ENCODE peak calls at places on chromosomes 13 and 19, in six cellular contexts. F is RWPE2, U is substantia nigra, Z is adrenal gland, W is AG04450, Q is heart left ventricle. K is an unnamed sample.

GRCh38 chr19:47657719-47658118 is 48.8 kb downstream of the BICRA start:
- DNase-seq in U (no peak), W (no peak), F (no peak), Z (no peak), Q (no peak), K (no peak)

GRCh38 chr19:6453951-6454565 is 5.5 kb downstream of the SLC25A23 start:
- DNase-seq in W (no peak), U (no peak), Q (no peak), Z (no peak), F (no peak), K (no peak)

GRCh38 chr13:30030141-30030750 is 179.8 kb upstream of the UBL3 start:
- DNase-seq in W (no peak), Q (no peak), Z (no peak), U (no peak), F (no peak), K (no peak)

GRCh38 chr19:13872695-13873389 is 4.1 kb upstream of the NANOS3 start:
- DNase-seq in W (no peak), Z (no peak), U (no peak), F (no peak), Q (no peak), K (no peak)

GRCh38 chr13:110520431-110521295 is 40.9 kb downstream of the RAB20 start:
- DNase-seq in U (peak; percentile 86), F (no peak), Q (peak; percentile 83), Z (peak; percentile 96), W (peak; percentile 15), K (no peak)

GRCh38 chr19:3333662-3334061 is 32.7 kb upstream of the NFIC start:
- DNase-seq in F (no peak), Q (no peak), U (no peak), Z (no peak), W (no peak), K (no peak)

GRCh38 chr19:14561832-14562351 is 10.0 kb downstream of the NDUFB7 start:
- DNase-seq in F (peak; percentile 71), W (no peak), Q (no peak), Z (no peak), U (no peak), K (peak; percentile 58)

GRCh38 chr13:46614582-46614981 is 61.6 kb downstream of the LRCH1 start:
- DNase-seq in W (peak; percentile 54), U (no peak), Q (no peak), F (no peak), Z (no peak), K (peak; percentile 48)

GRCh38 chr13:112366907-112367646 is 9.1 kb upstream of the SPACA7 start:
- DNase-seq in Z (no peak), W (no peak), F (no peak), U (no peak), Q (no peak), K (no peak)

GRCh38 chr13:96551540-96551939 is 442.7 kb downstream of the OXGR1 start:
- DNase-seq in U (no peak), Q (no peak), W (no peak), Z (peak; percentile 18), F (no peak), K (no peak)

DNA sequence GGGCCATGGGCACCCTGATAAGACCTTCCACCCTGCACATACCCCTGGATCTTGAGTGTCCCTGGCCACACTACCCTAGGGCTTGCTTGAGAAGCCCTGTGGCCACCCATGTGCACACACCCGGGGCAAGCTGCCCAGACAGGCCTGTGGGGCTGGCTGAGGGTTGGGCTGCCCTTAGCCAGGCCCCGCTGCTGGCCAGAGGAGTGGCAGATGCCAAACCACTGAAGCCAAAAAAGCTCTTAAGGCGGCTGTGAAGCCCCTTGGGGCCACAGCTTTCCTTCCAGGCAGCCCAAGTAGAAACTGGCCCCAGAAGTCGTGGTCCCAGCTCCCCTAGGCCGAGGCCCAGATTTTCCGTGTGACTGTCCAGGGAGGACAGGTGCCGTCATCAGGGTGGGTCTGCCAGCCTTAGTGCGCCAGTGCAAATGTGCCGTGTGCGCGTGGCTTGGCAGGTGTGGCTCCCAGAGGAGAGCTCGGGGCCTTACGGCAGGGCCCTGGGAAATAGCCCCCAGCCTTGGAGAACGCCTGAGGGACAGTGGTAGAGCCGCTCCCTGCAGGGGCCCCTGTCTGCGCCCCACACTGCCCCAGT is 14.8 kb downstream of the CEBPG start:
- DNase-seq in W (no peak), U (no peak), Q (peak; percentile 64), F (peak; percentile 51), Z (no peak), K (no peak)
- H3K27ac ChIP-seq in W (no peak overlapping the region), U (no peak overlapping the region), Q (peak overlapping the region; percentile 33), F (no peak overlapping the region), Z (no peak overlapping the region), K (peak overlapping the region; percentile 74)

DNA sequence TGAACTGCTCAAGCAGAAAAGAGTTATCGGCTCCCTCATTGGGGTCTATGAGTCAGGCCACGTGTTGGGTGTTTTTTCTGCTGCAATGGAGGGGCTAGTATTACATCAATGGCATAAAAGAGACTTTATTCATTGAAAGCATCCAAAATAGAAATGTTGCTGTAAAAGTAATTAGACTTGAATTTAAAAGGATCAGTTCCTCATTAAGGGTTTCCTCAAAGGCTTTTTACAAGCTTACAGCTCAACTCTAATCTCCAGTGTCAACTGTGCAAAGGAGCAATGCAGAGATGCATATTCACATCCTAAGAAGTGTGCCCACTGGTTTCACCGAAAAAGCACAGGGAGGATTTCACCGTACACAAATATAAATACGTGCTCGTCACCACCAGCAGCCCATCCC is 300.3 kb downstream of the FOXO1 start:
- DNase-seq in Q (no peak), F (no peak), U (no peak), W (no peak), Z (no peak), K (no peak)
- H3K27ac ChIP-seq in Q (no peak overlapping the region), F (no peak overlapping the region), U (no peak overlapping the region), W (no peak overlapping the region), Z (no peak overlapping the region), K (no peak overlapping the region)

DNA sequence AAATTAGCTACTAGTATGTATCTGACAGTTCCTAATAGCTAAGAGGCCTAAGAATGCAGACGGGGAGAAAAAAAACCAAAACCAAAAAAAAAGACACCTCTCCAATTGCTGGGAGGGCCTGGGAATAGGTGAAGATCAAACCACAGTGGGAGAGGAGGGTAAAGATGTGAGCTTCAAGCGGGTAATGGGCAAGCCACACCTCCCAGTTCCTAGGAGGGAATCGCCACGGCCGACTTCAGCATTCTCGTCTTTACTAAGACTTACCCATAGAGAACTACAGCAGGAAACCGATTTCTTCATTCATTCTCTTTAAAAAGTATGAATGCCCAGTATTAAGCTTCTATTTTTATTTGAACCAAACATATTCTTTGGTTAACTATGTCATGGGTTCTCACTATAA is 5.6 kb upstream of the EEF1AKMT1 start:
- DNase-seq in F (no peak), W (no peak), Z (no peak), U (no peak), Q (no peak), K (no peak)
- H3K27ac ChIP-seq in F (no peak overlapping the region), W (no peak overlapping the region), Z (no peak overlapping the region), U (no peak overlapping the region), Q (no peak overlapping the region), K (no peak overlapping the region)

GRCh38 chr19:1082928-1083816 is 12.0 kb downstream of the POLR2E start:
- DNase-seq in F (peak; percentile 49), Q (no peak), W (no peak), U (no peak), Z (peak; percentile 18), K (no peak)

GRCh38 chr19:1080360-1081161 is 13.6 kb downstream of the ARHGAP45 start:
- DNase-seq in Q (no peak), F (peak; percentile 65), U (no peak), W (no peak), Z (no peak), K (no peak)

GRCh38 chr19:1079566-1080111 is 12.7 kb downstream of the ARHGAP45 start:
- DNase-seq in Z (no peak), F (peak; percentile 63), W (no peak), Q (peak; percentile 63), U (no peak), K (no peak)

GRCh38 chr19:1082165-1082927 is 12.8 kb downstream of the POLR2E start:
- DNase-seq in Q (peak; percentile 76), F (peak; percentile 93), W (no peak), Z (peak; percentile 82), U (no peak), K (peak; percentile 95)

DNA sequence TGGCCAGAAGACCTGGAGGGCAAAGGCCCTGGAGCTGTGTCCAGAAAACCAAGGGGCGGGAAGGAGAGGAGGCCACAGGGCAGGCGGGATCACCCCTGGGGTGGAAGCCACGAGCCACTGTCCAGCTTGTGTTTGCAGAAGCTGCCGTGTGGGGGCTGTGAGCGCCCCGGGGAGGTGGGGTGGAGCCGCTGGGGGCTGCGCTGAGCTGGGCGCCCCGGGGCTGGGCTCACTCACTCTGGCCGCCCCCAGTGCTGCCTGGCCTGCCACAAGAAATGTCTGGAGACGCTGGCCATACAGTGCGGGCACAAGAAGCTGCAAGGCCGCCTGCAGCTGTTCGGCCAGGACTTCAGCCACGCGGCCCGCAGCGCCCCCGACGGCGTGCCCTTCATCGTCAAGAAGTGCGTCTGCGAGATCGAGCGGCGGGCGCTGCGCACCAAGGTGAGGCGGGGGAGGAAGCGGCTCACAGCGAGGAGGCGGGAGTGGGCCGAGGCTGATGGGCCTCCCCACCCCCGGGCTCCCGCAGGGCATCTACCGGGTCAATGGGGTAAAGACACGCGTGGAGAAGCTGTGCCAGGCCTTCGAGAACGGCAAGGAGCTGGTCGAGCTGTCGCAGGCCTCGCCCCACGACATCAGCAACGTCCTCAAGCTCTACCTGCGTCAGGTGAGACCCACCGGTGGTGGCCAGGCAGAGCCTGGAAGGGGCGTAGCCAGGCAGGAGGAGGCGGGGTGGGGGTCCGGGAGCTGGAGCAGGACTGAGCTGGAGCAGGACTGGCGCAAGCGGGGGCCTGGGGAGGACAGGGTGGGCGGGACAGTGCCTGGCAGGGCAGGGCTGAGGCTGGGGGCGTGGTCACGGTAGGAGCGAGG is 13.6 kb downstream of the POLR2E start:
- DNase-seq in W (no peak), F (peak; percentile 53), Z (no peak), Q (peak; percentile 57), U (no peak), K (no peak)
- H3K27ac ChIP-seq in W (no peak overlapping the region), F (peak overlapping the region; percentile 16), Z (no peak overlapping the region), Q (no peak overlapping the region), U (no peak overlapping the region), K (peak overlapping the region; percentile 84)

GRCh38 chr13:20175907-20176652 is 15.2 kb upstream of the GJA3 start:
- DNase-seq in Z (no peak), W (no peak), Q (no peak), F (no peak), U (no peak), K (no peak)
- H3K27ac ChIP-seq in Z (no peak overlapping the region), W (no peak overlapping the region), Q (no peak overlapping the region), F (no peak overlapping the region), U (no peak overlapping the region), K (no peak overlapping the region)

DNA sequence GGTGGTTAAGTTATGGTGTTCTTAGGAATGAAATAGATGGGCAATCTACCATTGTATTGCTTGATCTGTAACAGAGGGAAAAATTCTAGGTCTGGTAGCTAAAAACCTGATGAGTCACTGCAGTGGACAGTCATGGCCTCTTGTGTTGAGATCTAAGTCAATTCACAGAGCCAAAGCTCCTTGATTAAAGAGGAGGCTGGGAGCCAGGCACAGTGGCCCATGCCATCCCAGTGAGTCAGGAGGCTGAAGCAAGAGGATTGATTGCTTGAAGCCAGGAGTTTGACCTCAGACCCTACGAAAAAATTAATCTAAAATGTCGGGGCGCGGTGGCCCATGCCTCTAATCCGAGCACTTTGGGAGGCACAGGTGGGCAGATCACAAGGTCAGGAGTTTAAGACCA is 67.1 kb upstream of the KPNA3 start:
- DNase-seq in U (no peak), Z (peak; percentile 93), F (peak; percentile 68), W (peak; percentile 69), Q (no peak), K (peak; percentile 55)
- H3K27ac ChIP-seq in U (no peak overlapping the region), Z (peak overlapping the region; percentile 53), F (peak overlapping the region; percentile 99), W (peak overlapping the region; percentile 53), Q (no peak overlapping the region), K (peak overlapping the region; percentile 68)

DNA sequence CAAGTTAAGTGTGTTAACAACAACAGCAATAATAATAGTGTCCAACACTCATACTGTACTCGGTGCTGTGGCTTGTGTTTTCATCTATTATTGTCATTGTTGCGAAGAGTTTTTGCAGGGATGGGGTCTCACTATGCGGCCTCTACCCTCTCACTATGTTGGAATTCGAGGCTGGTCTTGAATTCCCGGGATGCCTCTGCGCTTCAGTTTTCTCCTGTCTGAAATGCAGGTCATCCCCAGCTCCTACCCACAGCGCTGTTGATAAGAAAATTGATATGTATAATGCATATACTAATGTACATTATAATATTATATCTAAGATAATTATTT is 4.9 kb upstream of the SBK3 start:
- DNase-seq in U (no peak), Q (no peak), W (no peak), F (no peak), Z (no peak), K (no peak)
- H3K27ac ChIP-seq in U (no peak overlapping the region), Q (no peak overlapping the region), W (peak overlapping the region; percentile 100), F (peak overlapping the region; percentile 90), Z (no peak overlapping the region), K (no peak overlapping the region)

K was measured in RWPE1.